ENCODE peak calls at places on chromosomes 5 and 9, in six cellular contexts. F is T47D; O is upper lobe of right lung; W is stomach; U is stimulated activated CD8-positive, alpha-beta memory T cell treated with anti-CD3 and anti-CD28 coated beads, Interleukin-15, amount 100 ng/mL, for 24 hours; I is hepatocyte. H is an unnamed sample.

GRCh38 chr5:158928405-158928804 is 171.3 kb downstream of the EBF1 start:
- DNase-seq in F (no peak), O (no peak), W (no peak), U (no peak), I (no peak), H (no peak)

GRCh38 chr9:89755835-89756234 is 151.0 kb downstream of the GADD45G start:
- DNase-seq in F (peak; percentile 36), O (no peak), W (peak; percentile 64), U (no peak), I (peak; percentile 54), H (no peak)

GRCh38 chr9:117073539-117074336 is 341.1 kb downstream of the ASTN2 start:
- DNase-seq in F (peak; percentile 60), O (no peak), W (no peak), U (no peak), I (peak; percentile 57), H (peak; percentile 67)

GRCh38 chr5:121630402-121630801 is 221.3 kb upstream of the FTMT start:
- DNase-seq in F (peak; percentile 68), O (no peak), W (no peak), U (no peak), I (peak; percentile 22), H (peak; percentile 18)

GRCh38 chr5:140635291-140636257 is 2.6 kb upstream of the CD14 start:
- DNase-seq in F (no peak), O (no peak), W (no peak), U (no peak), I (no peak), H (no peak)

GRCh38 chr5:180424094-180424493 is 70.1 kb upstream of the CNOT6 start:
- DNase-seq in F (no peak), O (no peak), W (no peak), U (no peak), I (no peak), H (peak; percentile 33)

GRCh38 chr9:87109182-87109581 is 161.9 kb upstream of the GAS1 start:
- DNase-seq in F (no peak), O (no peak), W (no peak), U (no peak), I (no peak), H (no peak)

GRCh38 chr9:131280660-131281059 is 4.3 kb upstream of the FAM78A start:
- DNase-seq in F (no peak), O (no peak), W (no peak), U (no peak), I (no peak), H (no peak)

GRCh38 chr5:158682631-158683030 is 417.1 kb downstream of the EBF1 start:
- DNase-seq in F (no peak), O (no peak), W (no peak), U (no peak), I (no peak), H (no peak)

GRCh38 chr9:28079677-28080076 is 506.4 kb upstream of the C9orf72 start:
- DNase-seq in F (no peak), O (no peak), W (no peak), U (no peak), I (no peak), H (no peak)

GRCh38 chr9:137611623-137612609 is 6.4 kb downstream of the ARRDC1 start:
- DNase-seq in F (peak; percentile 99), O (peak; percentile 95), W (peak; percentile 97), U (no peak), I (peak; percentile 91), H (peak; percentile 48)

GRCh38 chr9:102113191-102113590 is 374.7 kb upstream of the GRIN3A start:
- DNase-seq in F (no peak), O (no peak), W (no peak), U (no peak), I (no peak), H (no peak)

GRCh38 chr9:91786132-91786896 is 163.7 kb downstream of the ROR2 start:
- DNase-seq in F (no peak), O (no peak), W (no peak), U (no peak), I (no peak), H (no peak)

GRCh38 chr5:150578781-150579461 is 61.5 kb upstream of the SYNPO start:
- DNase-seq in F (no peak), O (peak; percentile 60), W (no peak), U (no peak), I (no peak), H (no peak)

GRCh38 chr5:132059696-132060500 is 557 bp upstream of the IL3 start:
- DNase-seq in F (no peak), O (peak; percentile 56), W (peak; percentile 19), U (no peak), I (no peak), H (no peak)

GRCh38 chr5:124860271-124860670 is 113.8 kb upstream of the ZNF608 start:
- DNase-seq in F (no peak), O (no peak), W (no peak), U (no peak), I (no peak), H (no peak)

GRCh38 chr9:97598461-97599288 is 34.5 kb downstream of the TSTD2 start:
- DNase-seq in F (peak; percentile 79), O (no peak), W (peak; percentile 82), U (peak; percentile 26), I (peak; percentile 90), H (peak; percentile 85)

GRCh38 chr9:33415152-33416038 is 13.0 kb upstream of the AQP7 start:
- DNase-seq in F (peak; percentile 98), O (peak; percentile 96), W (peak; percentile 93), U (peak; percentile 66), I (peak; percentile 91), H (peak; percentile 51)

GRCh38 chr9:111525056-111525977 is at the start of gene ZNF483:
- DNase-seq in F (peak; percentile 91), O (peak; percentile 90), W (peak; percentile 82), U (peak; percentile 43), I (peak; percentile 90), H (peak; percentile 74)

GRCh38 chr9:129514497-129514867 is 106.4 kb downstream of the C9orf50 start:
- DNase-seq in F (no peak), O (no peak), W (no peak), U (no peak), I (no peak), H (no peak)

GRCh38 chr5:139908749-139909148 is 113.1 kb downstream of the PSD2 start:
- DNase-seq in F (peak; percentile 10), O (peak; percentile 51), W (peak; percentile 13), U (no peak), I (peak; percentile 45), H (no peak)

GRCh38 chr9:137975936-137976565 is 98.5 kb downstream of the CACNA1B start:
- DNase-seq in F (no peak), O (peak; percentile 45), W (peak; percentile 17), U (no peak), I (peak; percentile 1), H (no peak)

GRCh38 chr9:75903785-75904360 is 13.4 kb downstream of the PCSK5 start:
- DNase-seq in F (no peak), O (no peak), W (no peak), U (no peak), I (no peak), H (peak; percentile 73)

GRCh38 chr5:149044453-149045117 is 18.3 kb downstream of the SH3TC2 start:
- DNase-seq in F (no peak), O (no peak), W (no peak), U (no peak), I (no peak), H (no peak)

GRCh38 chr5:34016243-34016642 is 8.4 kb upstream of the AMACR start:
- DNase-seq in F (no peak), O (no peak), W (no peak), U (no peak), I (no peak), H (no peak)

GRCh38 chr5:104189909-104190308 is 627.3 kb upstream of the NUDT12 start:
- DNase-seq in F (no peak), O (no peak), W (no peak), U (no peak), I (no peak), H (no peak)

GRCh38 chr5:109876030-109876726 is 186.5 kb downstream of the MAN2A1 start:
- DNase-seq in F (no peak), O (no peak), W (no peak), U (no peak), I (no peak), H (peak; percentile 27)

GRCh38 chr9:123111977-123112869 is 78.8 kb downstream of the GPR21 start:
- DNase-seq in F (no peak), O (no peak), W (peak; percentile 53), U (no peak), I (no peak), H (no peak)

GRCh38 chr5:147673276-147673675 is 109.3 kb downstream of the JAKMIP2 start:
- DNase-seq in F (no peak), O (no peak), W (no peak), U (no peak), I (no peak), H (no peak)

GRCh38 chr5:91541696-91542095 is 158.6 kb upstream of the ARRDC3 start:
- DNase-seq in F (no peak), O (no peak), W (no peak), U (no peak), I (no peak), H (peak; percentile 4)

GRCh38 chr5:5006548-5006947 is 133.6 kb upstream of the ADAMTS16 start:
- DNase-seq in F (no peak), O (no peak), W (no peak), U (no peak), I (no peak), H (no peak)

GRCh38 chr5:115262405-115263247 is at the start of gene PGGT1B:
- DNase-seq in F (peak; percentile 68), O (peak; percentile 89), W (peak; percentile 77), U (peak; percentile 43), I (peak; percentile 78), H (peak; percentile 76)

GRCh38 chr5:75601567-75601966 is 9.7 kb upstream of the ANKDD1B start:
- DNase-seq in F (no peak), O (no peak), W (no peak), U (no peak), I (no peak), H (peak; percentile 57)

GRCh38 chr9:71446499-71447411 is 321.6 kb downstream of the CEMIP2 start:
- DNase-seq in F (peak; percentile 54), O (peak; percentile 68), W (peak; percentile 27), U (no peak), I (peak; percentile 88), H (peak; percentile 66)